ENCODE peak calls at places on chromosomes 12 and 14, in five cellular contexts. D is stimulated activated CD8-positive, alpha-beta memory T cell treated with anti-CD3 and anti-CD28 coated beads, Interleukin-15, amount 100 ng/mL, for 24 hours; T is heart left ventricle; S is MCF 10A; C is esophagus squamous epithelium. J is an unnamed sample.

GRCh38 chr14:60323199-60323891 is 74.3 kb downstream of the PPM1A start:
- DNase-seq in D (no peak), T (no peak), S (no peak), C (no peak), J (no peak)

GRCh38 chr12:28313631-28314030 is 123.4 kb downstream of the CCDC91 start:
- DNase-seq in D (no peak), T (peak), S (no peak), C (no peak), J (no peak)

GRCh38 chr12:79156846-79157463 is 292.4 kb downstream of the SYT1 start:
- DNase-seq in D (no peak), T (no peak), S (no peak), C (no peak), J (no peak)

GRCh38 chr14:89368490-89369477 is 48.2 kb downstream of the FOXN3 start:
- DNase-seq in D (no peak), T (no peak), S (no peak), C (no peak), J (no peak)

GRCh38 chr12:117526756-117527479 is 165.5 kb upstream of the NOS1 start:
- DNase-seq in D (no peak), T (peak), S (no peak), C (no peak), J (no peak)

GRCh38 chr14:105499256-105500035 is 8.4 kb downstream of the TEDC1 start:
- DNase-seq in D (no peak), T (no peak), S (no peak), C (no peak), J (no peak)

GRCh38 chr12:48933664-48934311 is 8.5 kb upstream of the FKBP11 start:
- DNase-seq in D (no peak), T (no peak), S (no peak), C (no peak), J (no peak)

GRCh38 chr12:52126050-52126604 is 46.6 kb downstream of the SMIM41 start:
- DNase-seq in D (no peak), T (peak), S (no peak), C (no peak), J (no peak)

GRCh38 chr14:36069535-36069900 is 107.0 kb downstream of the PTCSC3 start:
- DNase-seq in D (no peak), T (no peak), S (peak), C (no peak), J (no peak)

GRCh38 chr12:22042981-22043669 is 2.9 kb upstream of the CMAS start:
- DNase-seq in D (no peak), T (no peak), S (peak), C (no peak), J (peak)

GRCh38 chr12:89873745-89874144 is 165.1 kb upstream of the ATP2B1 start:
- DNase-seq in D (no peak), T (peak), S (no peak), C (no peak), J (no peak)

GRCh38 chr12:98127336-98127679 is 388.1 kb upstream of the TMPO start:
- DNase-seq in D (no peak), T (no peak), S (no peak), C (no peak), J (no peak)

GRCh38 chr12:96177013-96177412 is 17.2 kb upstream of the ELK3 start:
- DNase-seq in D (peak), T (no peak), S (peak), C (no peak), J (peak)

GRCh38 chr12:6703631-6704030 is 3.0 kb upstream of the PIANP start:
- DNase-seq in D (no peak), T (no peak), S (no peak), C (no peak), J (no peak)

GRCh38 chr14:101507306-101508150 is 53.8 kb upstream of the DIO3 start:
- DNase-seq in D (no peak), T (no peak), S (no peak), C (no peak), J (no peak)

GRCh38 chr12:51827925-51828818 is 20.3 kb downstream of the FIGNL2 start:
- DNase-seq in D (no peak), T (no peak), S (peak), C (no peak), J (peak)

GRCh38 chr14:31241450-31242114 is 34.0 kb upstream of the HECTD1 start:
- DNase-seq in D (no peak), T (no peak), S (no peak), C (no peak), J (peak)

GRCh38 chr14:105933238-105933637 is 406.9 kb downstream of the TMEM121 start:
- DNase-seq in D (no peak), T (peak), S (no peak), C (no peak), J (no peak)

GRCh38 chr14:73723799-73724621 is 9.8 kb upstream of the PNMA1 start:
- DNase-seq in D (no peak), T (peak), S (peak), C (no peak), J (peak)

GRCh38 chr12:126493366-126494108 is 1428.3 kb downstream of the AACS start:
- DNase-seq in D (no peak), T (no peak), S (peak), C (no peak), J (no peak)

GRCh38 chr12:14402697-14403096 is 37.2 kb downstream of the ATF7IP start:
- DNase-seq in D (no peak), T (no peak), S (no peak), C (no peak), J (no peak)

GRCh38 chr14:39988939-39989338 is 556.7 kb upstream of the FBXO33 start:
- DNase-seq in D (no peak), T (no peak), S (peak), C (no peak), J (peak)

GRCh38 chr12:57757771-57758170 is 2.9 kb downstream of the MARCHF9 start:
- DNase-seq in D (no peak), T (no peak), S (no peak), C (no peak), J (no peak)

GRCh38 chr14:103711516-103712431 is 3.5 kb downstream of the XRCC3 start:
- DNase-seq in D (no peak), T (peak), S (peak), C (no peak), J (no peak)

GRCh38 chr14:64703393-64704144 is 655 bp upstream of the PLEKHG3 start:
- DNase-seq in D (no peak), T (no peak), S (no peak), C (no peak), J (no peak)

GRCh38 chr14:51310453-51311074 is 70.5 kb downstream of the TMX1 start:
- DNase-seq in D (no peak), T (no peak), S (no peak), C (no peak), J (no peak)